ENCODE peak calls at places on chromosomes 2 and 18, in seven cellular contexts. Z, J, A, Y, F, C and N are unnamed samples.

GRCh38 chr2:161321944-161322343 is 13.7 kb downstream of the PSMD14 start:
- DNase-seq in C (no peak), J (no peak), Y (no peak), Z (no peak), A (no peak), F (no peak), N (no peak)

GRCh38 chr18:60508108-60508507 is 135.5 kb upstream of the MC4R start:
- DNase-seq in C (no peak), J (no peak), A (no peak), F (no peak), Y (no peak), Z (no peak), N (no peak)

GRCh38 chr2:230677182-230677946 is 35.3 kb upstream of the CAB39 start:
- DNase-seq in J (peak; percentile 73), C (no peak), Z (no peak), Y (no peak), A (no peak), F (no peak), N (no peak)

GRCh38 chr2:189763908-189764661 is 1.5 kb upstream of the OSGEPL1 start:
- DNase-seq in Z (no peak), J (peak; percentile 46), A (no peak), Y (no peak), F (no peak), C (no peak), N (no peak)

GRCh38 chr2:236998250-236998649 is 87.4 kb upstream of the COPS8 start:
- DNase-seq in F (no peak), J (peak; percentile 9), Z (no peak), C (no peak), Y (peak; percentile 53), A (no peak), N (no peak)

GRCh38 chr2:220648628-220649027 is 923.5 kb downstream of the EPHA4 start:
- DNase-seq in Y (no peak), J (no peak), A (no peak), Z (no peak), F (no peak), C (no peak), N (no peak)

GRCh38 chr2:142130111-142131015 is 453 bp downstream of the LRP1B start:
- DNase-seq in A (peak; percentile 63), Y (peak; percentile 63), Z (peak; percentile 86), C (no peak), J (peak; percentile 51), F (peak; percentile 30), N (peak; percentile 80)

GRCh38 chr2:171154348-171154747 is 6.3 kb downstream of the TLK1 start:
- DNase-seq in F (no peak), C (no peak), Y (no peak), J (peak; percentile 15), A (no peak), Z (no peak), N (no peak)

GRCh38 chr2:104758199-104758620 is 95.7 kb upstream of the POU3F3 start:
- DNase-seq in Z (peak; percentile 33), C (no peak), F (no peak), J (no peak), A (no peak), Y (no peak), N (no peak)

GRCh38 chr2:62573137-62573731 is 67.2 kb upstream of the TMEM17 start:
- DNase-seq in A (no peak), J (peak; percentile 26), Z (no peak), Y (no peak), C (no peak), F (no peak), N (no peak)

GRCh38 chr2:53450885-53451284 is 316.7 kb upstream of the CHAC2 start:
- DNase-seq in Z (no peak), F (no peak), A (no peak), J (no peak), Y (no peak), C (no peak), N (no peak)

GRCh38 chr2:131121464-131121863 is 16.3 kb downstream of the PLEKHB2 start:
- DNase-seq in F (no peak), J (peak; percentile 58), Y (no peak), C (no peak), A (no peak), Z (no peak), N (no peak)

GRCh38 chr2:113324684-113325160 is 46.0 kb upstream of the PAX8 start:
- DNase-seq in A (no peak), J (peak; percentile 48), F (peak; percentile 57), Y (peak; percentile 24), Z (peak; percentile 72), C (peak; percentile 29), N (no peak)

GRCh38 chr2:45932278-45932975 is 281.0 kb downstream of the PRKCE start:
- DNase-seq in C (no peak), Y (no peak), A (peak; percentile 35), F (no peak), J (peak; percentile 88), Z (no peak), N (no peak)

GRCh38 chr18:35588122-35588521 is 6.6 kb downstream of the GALNT1 start:
- DNase-seq in J (no peak), F (no peak), Z (no peak), Y (no peak), C (no peak), A (no peak), N (no peak)

GRCh38 chr18:35588995-35589394 is 7.5 kb downstream of the GALNT1 start:
- DNase-seq in Z (peak; percentile 17), C (peak; percentile 42), F (no peak), J (no peak), A (no peak), Y (no peak), N (no peak)

GRCh38 chr18:35582899-35583558 is 1.5 kb downstream of the GALNT1 start:
- DNase-seq in F (no peak), Z (peak; percentile 49), J (peak; percentile 45), Y (peak; percentile 26), C (no peak), A (no peak), N (no peak)

GRCh38 chr18:35582310-35582682 is 756 bp downstream of the GALNT1 start:
- DNase-seq in A (no peak), J (no peak), C (no peak), Y (no peak), F (no peak), Z (no peak), N (no peak)

GRCh38 chr18:35585608-35586007 is 4.1 kb downstream of the GALNT1 start:
- DNase-seq in A (no peak), Y (no peak), C (no peak), J (no peak), F (no peak), Z (no peak), N (no peak)
- H3K9me3 ChIP-seq in A (no peaks in the 10 kb centered on the region), Y (no peaks in the 10 kb centered on the region), C (no peaks in the 10 kb centered on the region), J (peaks cover 3% of the 10 kb centered on the region), F (no peaks in the 10 kb centered on the region), Z (no peaks in the 10 kb centered on the region), N (no peaks in the 10 kb centered on the region)

GRCh38 chr2:240337028-240337427 is 98.4 kb upstream of the GPC1 start:
- DNase-seq in F (no peak), A (peak; percentile 28), Y (no peak), Z (no peak), J (no peak), C (no peak), N (no peak)
- TF ChIP-seq CTCF in F (no peak), A (no peak), Y (no peak), Z (no peak), J (no peak), C (no peak), N (no peak)

DNA sequence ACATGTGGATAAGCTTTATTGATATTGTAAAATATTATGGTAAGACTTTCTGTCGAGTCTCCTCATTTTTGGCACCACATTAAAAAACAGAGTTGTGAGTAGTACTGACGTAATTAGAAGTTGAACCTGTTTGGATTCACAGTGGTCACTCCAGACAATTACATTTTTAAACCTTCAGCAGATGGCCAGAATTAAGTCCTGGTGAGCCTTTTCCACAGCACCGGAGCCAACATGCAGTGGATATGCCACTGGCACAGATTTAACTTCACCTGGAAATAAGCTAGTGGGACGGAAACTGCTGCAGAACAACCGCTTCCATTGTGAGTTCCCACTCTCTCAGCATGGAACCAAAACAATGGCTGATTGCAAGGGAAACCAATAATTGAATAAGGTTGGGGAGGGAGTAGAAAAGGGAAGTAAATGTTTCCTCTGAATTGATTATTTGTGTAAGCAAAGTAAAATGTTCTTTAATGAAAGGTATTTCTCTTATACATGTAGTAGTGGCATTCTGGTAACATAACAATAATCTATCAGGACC is 515.1 kb downstream of the STK39 start:
- DNase-seq in C (no peak), J (no peak), Z (no peak), F (no peak), Y (no peak), A (no peak), N (no peak)
- H3K9me3 ChIP-seq in C (no peaks in the 10 kb centered on the region), J (no peaks in the 10 kb centered on the region), Z (no peaks in the 10 kb centered on the region), F (no peaks in the 10 kb centered on the region), Y (no peaks in the 10 kb centered on the region), A (no peaks in the 10 kb centered on the region), N (no peaks in the 10 kb centered on the region)

GRCh38 chr2:191302459-191303155 is 57.4 kb downstream of the MYO1B start:
- DNase-seq in F (no peak), J (peak; percentile 23), Y (no peak), C (no peak), Z (peak; percentile 16), A (no peak), N (no peak)
- TF ChIP-seq CTCF in F (no peak), J (peak; percentile 18), Y (no peak), C (no peak), Z (peak; percentile 29), A (no peak), N (no peak)